ENCODE peak calls at places on chromosomes 11 and 22, in seven cellular contexts. E is GM13977, X is omental fat pad, W is adrenal gland, S is lower leg skin, N is hepatocyte, P is brain microvascular endothelial cell. J is an unnamed sample.
A peak's percentile ranks its signal among the peaks of the same experiment; 100 is the strongest.

GRCh38 chr11:100328626-100329340 is 358.3 kb upstream of the ARHGAP42 start:
- DNase-seq in E (no peak), X (no peak), W (no peak), S (no peak), N (peak; percentile 12), P (no peak), J (no peak)

GRCh38 chr11:102010776-102011500 is 36.3 kb upstream of the CFAP300 start:
- DNase-seq in E (no peak), X (no peak), W (peak; percentile 52), S (peak; percentile 83), N (peak; percentile 89), P (peak; percentile 89), J (no peak)

GRCh38 chr22:28332410-28332809 is 347.2 kb downstream of the TTC28 start:
- DNase-seq in E (no peak), X (no peak), W (no peak), S (no peak), N (no peak), P (no peak), J (no peak)

GRCh38 chr11:69912911-69913451 is 93.8 kb upstream of the FGF3 start:
- DNase-seq in E (no peak), X (no peak), W (peak; percentile 12), S (no peak), N (no peak), P (no peak), J (no peak)

GRCh38 chr22:18994780-18995711 is 59.0 kb upstream of the PRODH start:
- DNase-seq in E (no peak), X (no peak), W (no peak), S (no peak), N (peak; percentile 61), P (no peak), J (no peak)

GRCh38 chr11:16605440-16605970 is 132.9 kb upstream of the C11orf58 start:
- DNase-seq in E (no peak), X (peak; percentile 24), W (peak; percentile 57), S (no peak), N (peak; percentile 60), P (peak; percentile 12), J (no peak)

GRCh38 chr11:28636566-28636965 is 528.4 kb downstream of the METTL15 start:
- DNase-seq in E (no peak), X (no peak), W (no peak), S (no peak), N (no peak), P (no peak), J (no peak)

GRCh38 chr11:36016263-36016662 is 72.4 kb downstream of the LDLRAD3 start:
- DNase-seq in E (no peak), X (no peak), W (no peak), S (no peak), N (no peak), P (no peak), J (no peak)

GRCh38 chr11:34603129-34604001 is 17.5 kb upstream of the EHF start:
- DNase-seq in E (no peak), X (no peak), W (no peak), S (no peak), N (peak; percentile 57), P (no peak), J (no peak)

GRCh38 chr11:72078477-72078876 is 1.9 kb downstream of the NUMA1 start:
- DNase-seq in E (no peak), X (no peak), W (no peak), S (no peak), N (no peak), P (no peak), J (no peak)

GRCh38 chr22:25169278-25170031 is 30.2 kb upstream of the CRYBB3 start:
- DNase-seq in E (no peak), X (no peak), W (peak; percentile 88), S (no peak), N (no peak), P (no peak), J (no peak)

GRCh38 chr11:84829162-84829561 is 798.0 kb downstream of the DLG2 start:
- DNase-seq in E (no peak), X (no peak), W (no peak), S (no peak), N (no peak), P (no peak), J (no peak)

GRCh38 chr22:37571258-37571991 is 8.5 kb downstream of the LGALS2 start:
- DNase-seq in E (no peak), X (no peak), W (peak; percentile 53), S (no peak), N (peak; percentile 32), P (no peak), J (no peak)
- TF ChIP-seq CTCF in E (no peak), X (no peak), W (peak; percentile 40), S (no peak), N (no peak), P (peak; percentile 50), J (no peak)

GRCh38 chr22:39444247-39444800 is 12.5 kb upstream of the MGAT3 start:
- DNase-seq in E (no peak), X (no peak), W (no peak), S (no peak), N (no peak), P (no peak), J (no peak)

GRCh38 chr22:39444937-39445465 is 11.8 kb upstream of the MGAT3 start:
- DNase-seq in E (no peak), X (no peak), W (no peak), S (no peak), N (no peak), P (no peak), J (no peak)

GRCh38 chr22:39443416-39443815 is 13.4 kb upstream of the MGAT3 start:
- DNase-seq in E (no peak), X (no peak), W (no peak), S (no peak), N (no peak), P (no peak), J (no peak)

GRCh38 chr22:39448205-39449054 is 8.4 kb upstream of the MGAT3 start:
- DNase-seq in E (no peak), X (no peak), W (no peak), S (peak; percentile 46), N (peak; percentile 68), P (no peak), J (no peak)

GRCh38 chr22:39446239-39446721 is 10.5 kb upstream of the MGAT3 start:
- DNase-seq in E (peak; percentile 75), X (no peak), W (no peak), S (no peak), N (peak; percentile 66), P (no peak), J (no peak)
- TF ChIP-seq CTCF in E (no peak), X (no peak), W (no peak), S (no peak), N (no peak), P (no peak), J (no peak)

GRCh38 chr11:117795726-117796455 is 1.1 kb downstream of the DSCAML1 start:
- DNase-seq in E (no peak), X (no peak), W (no peak), S (no peak), N (no peak), P (no peak), J (no peak)
- TF ChIP-seq CTCF in E (no peak), X (no peak), W (no peak), S (no peak), N (no peak), P (no peak), J (no peak)

GRCh38 chr11:26330255-26330654 is 1.7 kb upstream of the ANO3 start:
- DNase-seq in E (no peak), X (no peak), W (no peak), S (no peak), N (no peak), P (no peak), J (no peak)

GRCh38 chr11:26332572-26332915 is 614 bp downstream of the ANO3 start:
- DNase-seq in E (no peak), X (no peak), W (no peak), S (no peak), N (no peak), P (no peak), J (no peak)

GRCh38 chr11:26333906-26334305 is 2.0 kb downstream of the ANO3 start:
- DNase-seq in E (no peak), X (no peak), W (no peak), S (no peak), N (no peak), P (peak; percentile 46), J (no peak)

GRCh38 chr11:26335903-26336302 is 4.0 kb downstream of the ANO3 start:
- DNase-seq in E (no peak), X (no peak), W (no peak), S (no peak), N (no peak), P (peak; percentile 28), J (no peak)

DNA sequence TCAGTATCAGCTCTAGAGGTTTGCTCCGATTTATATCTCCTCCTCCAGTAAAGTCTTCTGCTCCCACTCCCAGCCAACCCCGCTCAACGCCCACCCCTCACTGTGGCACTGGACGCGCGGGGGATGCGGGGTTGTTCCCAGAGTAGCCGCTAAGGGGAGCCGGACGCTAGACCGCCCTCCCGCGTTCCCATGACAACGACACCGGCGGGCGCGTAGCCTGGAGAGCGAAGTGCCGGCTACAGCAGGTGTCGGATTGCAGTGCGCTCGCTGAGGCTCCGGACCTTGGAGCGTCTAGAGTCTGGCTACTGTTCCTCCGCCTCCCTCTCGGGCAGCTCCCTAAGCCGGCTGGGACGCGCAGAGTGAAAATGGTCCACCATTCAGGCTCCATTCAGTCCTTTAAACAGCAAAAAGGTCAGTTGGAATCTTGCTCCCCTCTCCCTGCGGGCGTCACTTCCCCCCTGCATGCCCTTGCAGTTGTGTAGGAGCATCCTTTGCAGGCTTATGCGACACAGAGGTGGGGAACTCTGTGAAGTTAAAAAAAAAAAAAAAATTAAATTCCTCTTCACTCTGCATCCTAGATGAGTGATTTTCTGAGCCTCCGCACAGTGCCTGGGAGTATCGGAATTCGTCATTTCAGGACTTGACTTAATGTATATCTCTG is at the start of gene ANO3:
- DNase-seq in E (peak; percentile 61), X (no peak), W (peak; percentile 59), S (no peak), N (peak; percentile 91), P (peak; percentile 79), J (no peak)
- TF ChIP-seq CTCF in E (peak; percentile 27), X (no peak), W (no peak), S (no peak), N (peak; percentile 69), P (peak; percentile 85), J (no peak)

GRCh38 chr11:19800714-19801519 is 88.3 kb downstream of the NAV2 start:
- DNase-seq in E (no peak), X (no peak), W (no peak), S (no peak), N (no peak), P (no peak), J (no peak)
- TF ChIP-seq CTCF in E (no peak), X (no peak), W (no peak), S (no peak), N (no peak), P (peak; percentile 50), J (no peak)

DNA sequence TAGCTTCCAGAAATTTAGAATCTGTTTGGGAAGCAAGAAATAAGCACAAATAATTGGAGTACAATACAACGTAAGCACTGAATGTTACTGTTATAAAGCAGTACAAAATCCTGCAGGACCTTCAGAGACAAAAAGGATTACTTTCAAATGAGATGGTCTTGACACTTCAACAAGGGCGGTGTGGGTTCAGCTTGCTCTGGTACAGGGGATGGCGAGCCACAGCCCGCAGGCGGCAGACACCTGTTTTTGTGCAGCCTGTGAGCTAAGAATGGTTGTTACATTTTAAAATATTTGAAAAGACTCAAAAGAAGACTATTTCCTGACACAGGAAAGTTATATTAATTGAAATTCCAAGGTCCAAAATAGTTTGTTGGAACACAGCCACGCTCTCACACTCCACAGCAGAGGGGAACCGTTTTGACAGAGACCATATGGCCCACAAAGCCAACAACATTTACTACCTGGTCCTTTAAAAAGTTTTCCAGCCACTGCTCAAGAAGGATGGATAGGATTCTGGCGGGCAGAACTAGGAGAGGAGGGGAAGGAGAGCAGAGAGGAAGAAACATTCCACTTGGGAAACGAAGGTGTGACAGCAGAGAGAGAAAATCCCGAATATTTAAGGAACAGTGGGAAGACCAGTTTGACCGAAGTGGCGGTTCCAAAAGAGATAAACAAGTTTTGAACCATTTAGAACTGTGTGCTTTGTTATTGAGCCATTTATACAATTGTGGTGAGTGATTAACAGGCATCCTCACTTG is 6.3 kb downstream of the PRDM10 start:
- DNase-seq in E (no peak), X (no peak), W (no peak), S (no peak), N (no peak), P (no peak), J (no peak)
- TF ChIP-seq CTCF in E (no peak), X (no peak), W (no peak), S (no peak), N (no peak), P (no peak), J (no peak)

J was measured in natural killer cell.